ENCODE peak calls at places on chromosome 15, in five cellular contexts. One of them, this sample, is unnamed.

GRCh38 chr15:94620632-94621031 is 389.3 kb downstream of the MCTP2 start:
- DNase-seq in heart right ventricle: no peak
- DNase-seq in ascending aorta: no peak
- DNase-seq in left ventricle myocardium inferior: no peak
- DNase-seq in A549: no peak
- DNase-seq in this sample: no peak

GRCh38 chr15:55993804-55994539 is 560 bp upstream of the NEDD4 start:
- DNase-seq in left ventricle myocardium inferior: no peak
- DNase-seq in ascending aorta: no peak
- DNase-seq in heart right ventricle: no peak
- DNase-seq in A549: peak; percentile 69
- DNase-seq in this sample: no peak

GRCh38 chr15:60095711-60096110 is 91.6 kb downstream of the FOXB1 start:
- DNase-seq in heart right ventricle: no peak
- DNase-seq in A549: no peak
- DNase-seq in left ventricle myocardium inferior: no peak
- DNase-seq in ascending aorta: no peak
- DNase-seq in this sample: no peak

GRCh38 chr15:67882487-67883227 is 42.8 kb upstream of the RNU6-1 start:
- DNase-seq in heart right ventricle: no peak
- DNase-seq in A549: peak; percentile 83
- DNase-seq in left ventricle myocardium inferior: no peak
- DNase-seq in ascending aorta: no peak
- DNase-seq in this sample: no peak

GRCh38 chr15:70327328-70328136 is 229.8 kb upstream of the TLE3 start:
- DNase-seq in heart right ventricle: no peak
- DNase-seq in A549: no peak
- DNase-seq in ascending aorta: no peak
- DNase-seq in left ventricle myocardium inferior: no peak
- DNase-seq in this sample: peak; percentile 4

GRCh38 chr15:71674354-71674753 is 136.0 kb upstream of the NR2E3 start:
- DNase-seq in A549: no peak
- DNase-seq in left ventricle myocardium inferior: no peak
- DNase-seq in ascending aorta: no peak
- DNase-seq in heart right ventricle: no peak
- DNase-seq in this sample: no peak

GRCh38 chr15:65375871-65376552 is 1.8 kb downstream of the IGDCC3 start:
- DNase-seq in heart right ventricle: no peak
- DNase-seq in left ventricle myocardium inferior: no peak
- DNase-seq in A549: no peak
- DNase-seq in ascending aorta: no peak
- DNase-seq in this sample: no peak

GRCh38 chr15:101811902-101812301 is at the start of gene OR4F15:
- DNase-seq in heart right ventricle: no peak
- DNase-seq in left ventricle myocardium inferior: no peak
- DNase-seq in A549: no peak
- DNase-seq in ascending aorta: no peak
- DNase-seq in this sample: no peak

GRCh38 chr15:101320501-101321052 is 25.5 kb upstream of the SNRPA1 start:
- DNase-seq in ascending aorta: no peak
- DNase-seq in A549: no peak
- DNase-seq in heart right ventricle: peak; percentile 37
- DNase-seq in left ventricle myocardium inferior: peak; percentile 34
- DNase-seq in this sample: no peak

GRCh38 chr15:44084171-44084570 is 110.9 kb downstream of the FRMD5 start:
- DNase-seq in ascending aorta: no peak
- DNase-seq in left ventricle myocardium inferior: no peak
- DNase-seq in A549: no peak
- DNase-seq in heart right ventricle: no peak
- DNase-seq in this sample: no peak

GRCh38 chr15:88788816-88789215 is 14.4 kb upstream of the ACAN start:
- DNase-seq in left ventricle myocardium inferior: no peak
- DNase-seq in A549: no peak
- DNase-seq in heart right ventricle: no peak
- DNase-seq in ascending aorta: no peak
- DNase-seq in this sample: no peak

GRCh38 chr15:25684521-25685215 is 178.5 kb downstream of the ATP10A start:
- DNase-seq in ascending aorta: no peak
- DNase-seq in left ventricle myocardium inferior: no peak
- DNase-seq in heart right ventricle: no peak
- DNase-seq in A549: no peak
- DNase-seq in this sample: no peak

DNA sequence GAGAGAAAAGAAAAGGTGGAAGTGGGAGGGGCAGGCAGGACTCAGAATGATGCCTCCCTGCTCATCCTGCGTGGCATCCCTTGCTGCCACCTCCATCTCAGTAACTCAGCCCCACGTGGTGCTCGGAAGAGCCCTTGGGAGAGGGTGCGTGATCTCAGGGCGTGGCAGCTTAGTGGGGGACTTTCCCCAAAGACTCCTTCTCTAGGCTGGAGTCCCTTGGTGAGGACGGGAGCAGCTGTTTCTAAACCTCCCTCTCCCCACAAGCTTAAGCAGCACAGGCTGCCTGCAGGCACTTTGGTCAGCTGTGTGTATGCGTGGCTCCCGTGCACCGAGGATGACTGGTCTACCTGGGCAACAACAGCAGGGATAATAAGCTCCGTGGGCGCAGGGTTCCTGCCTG is 7.4 kb upstream of the ANPEP start:
- DNase-seq in ascending aorta: no peak
- DNase-seq in left ventricle myocardium inferior: no peak
- DNase-seq in A549: peak; percentile 28
- DNase-seq in heart right ventricle: no peak
- DNase-seq in this sample: no peak
- H3K27ac ChIP-seq in ascending aorta: no peak overlapping the region
- H3K27ac ChIP-seq in left ventricle myocardium inferior: no peak overlapping the region
- H3K27ac ChIP-seq in A549: peak overlapping the region; percentile 81
- H3K27ac ChIP-seq in heart right ventricle: no peak overlapping the region
- H3K27ac ChIP-seq in this sample: no peak overlapping the region

DNA sequence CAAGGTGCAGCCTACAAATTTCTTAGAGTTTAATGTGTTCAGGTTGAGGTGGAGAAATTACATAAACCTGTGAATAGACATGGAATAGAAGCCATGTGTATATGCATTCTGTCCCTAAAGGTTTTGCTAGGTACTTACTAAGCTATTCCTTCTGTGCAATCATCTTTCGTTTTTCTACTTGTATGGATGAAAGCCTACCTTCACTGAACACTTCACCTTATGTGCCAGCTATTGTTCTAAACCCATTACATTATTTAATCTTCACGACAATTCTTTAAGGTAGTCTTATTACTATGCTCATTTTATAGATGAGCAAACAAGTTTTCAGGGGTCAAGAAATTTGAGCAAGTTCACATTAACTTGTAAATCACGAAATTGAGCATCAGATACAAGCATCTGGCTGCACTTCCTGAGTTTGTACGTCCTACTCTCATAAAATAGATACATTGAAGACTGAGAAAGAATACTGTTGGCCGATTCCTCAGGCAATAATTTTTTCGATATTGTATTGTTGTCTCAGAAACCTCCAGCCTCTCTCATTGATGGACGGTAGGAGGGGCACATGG is 635 bp upstream of the RCN2 start:
- DNase-seq in left ventricle myocardium inferior: no peak
- DNase-seq in heart right ventricle: no peak
- DNase-seq in ascending aorta: no peak
- DNase-seq in A549: no peak
- DNase-seq in this sample: no peak
- H3K27ac ChIP-seq in left ventricle myocardium inferior: peak overlapping the region; percentile 87
- H3K27ac ChIP-seq in heart right ventricle: peak overlapping the region; percentile 24
- H3K27ac ChIP-seq in ascending aorta: peak overlapping the region; percentile 67
- H3K27ac ChIP-seq in A549: peak overlapping the region; percentile 85
- H3K27ac ChIP-seq in this sample: peak overlapping the region; percentile 91

DNA sequence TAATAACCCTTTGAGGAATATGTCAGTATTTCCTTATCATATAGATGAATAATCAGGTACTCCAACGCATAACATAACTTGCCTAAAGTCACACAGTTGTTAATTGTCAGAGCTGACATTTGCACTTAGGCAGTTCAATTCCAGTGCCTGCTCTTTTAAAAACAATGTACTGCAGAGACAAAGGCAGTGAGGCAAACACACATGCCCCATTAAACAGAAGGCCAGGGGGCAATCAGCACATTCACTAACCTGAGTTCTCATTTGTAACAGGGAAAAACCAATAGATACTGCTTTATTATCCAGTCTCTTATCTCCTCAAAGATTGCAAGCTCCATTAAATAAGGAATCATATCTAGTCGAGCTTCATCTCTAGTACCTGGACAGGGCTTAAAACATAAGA is 1017.4 kb downstream of the SQOR start:
- DNase-seq in A549: no peak
- DNase-seq in ascending aorta: no peak
- DNase-seq in left ventricle myocardium inferior: no peak
- DNase-seq in heart right ventricle: no peak
- DNase-seq in this sample: no peak
- H3K27ac ChIP-seq in A549: no peak overlapping the region
- H3K27ac ChIP-seq in ascending aorta: no peak overlapping the region
- H3K27ac ChIP-seq in left ventricle myocardium inferior: no peak overlapping the region
- H3K27ac ChIP-seq in heart right ventricle: no peak overlapping the region
- H3K27ac ChIP-seq in this sample: no peak overlapping the region

DNA sequence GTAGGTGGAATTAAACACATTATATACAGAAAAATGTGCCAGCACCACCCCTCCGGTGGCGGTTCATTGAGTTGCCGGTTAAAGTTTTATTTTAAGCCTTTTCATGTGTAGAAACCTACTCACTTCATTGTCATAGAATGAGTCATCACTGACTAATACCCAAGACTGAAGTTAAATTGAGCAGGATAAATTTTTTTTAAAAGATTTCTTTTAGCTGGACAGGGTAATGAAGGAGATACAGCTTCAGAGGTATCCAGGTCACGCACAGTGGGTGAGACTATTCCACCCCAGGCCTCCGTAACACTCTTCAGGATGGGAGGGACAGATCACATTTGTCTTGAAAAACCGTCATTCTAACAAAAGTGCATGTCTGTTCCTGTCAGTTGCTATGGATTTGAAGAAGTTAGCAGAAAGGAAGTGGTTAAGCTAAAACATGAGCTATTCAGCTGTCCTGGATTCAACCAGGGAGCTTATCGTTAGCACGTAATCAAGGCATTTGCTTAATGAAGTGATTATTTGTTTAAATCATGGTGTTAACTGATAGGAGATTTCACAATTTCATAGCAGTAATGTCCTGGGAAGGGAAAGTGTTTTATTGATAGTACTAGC is 23.3 kb downstream of the WHAMM start:
- DNase-seq in heart right ventricle: no peak
- DNase-seq in A549: peak; percentile 56
- DNase-seq in ascending aorta: no peak
- DNase-seq in left ventricle myocardium inferior: no peak
- DNase-seq in this sample: no peak
- H3K27ac ChIP-seq in heart right ventricle: no peak overlapping the region
- H3K27ac ChIP-seq in A549: peak overlapping the region; percentile 51
- H3K27ac ChIP-seq in ascending aorta: peak overlapping the region; percentile 44
- H3K27ac ChIP-seq in left ventricle myocardium inferior: no peak overlapping the region
- H3K27ac ChIP-seq in this sample: no peak overlapping the region

DNA sequence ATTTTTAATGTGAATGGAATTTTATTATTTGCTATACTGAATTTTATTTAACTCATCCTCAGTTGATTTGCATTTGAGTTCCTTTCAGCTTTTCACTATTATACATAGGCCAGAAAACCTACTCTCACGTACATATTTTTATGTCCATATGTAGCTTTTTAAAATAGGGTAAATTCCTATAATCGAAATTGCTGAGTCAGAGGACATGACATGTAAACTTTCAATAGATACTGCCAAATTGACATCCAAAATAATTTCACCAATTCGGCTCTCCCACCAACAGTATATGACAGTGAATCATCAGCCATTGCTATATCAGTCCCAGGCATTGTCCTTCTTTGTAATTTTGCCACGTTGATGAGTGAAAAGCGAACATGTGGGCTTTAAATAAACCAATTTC is 222.5 kb downstream of the SQOR start:
- DNase-seq in heart right ventricle: no peak
- DNase-seq in left ventricle myocardium inferior: no peak
- DNase-seq in A549: no peak
- DNase-seq in ascending aorta: no peak
- DNase-seq in this sample: no peak
- H3K27ac ChIP-seq in heart right ventricle: no peak overlapping the region
- H3K27ac ChIP-seq in left ventricle myocardium inferior: no peak overlapping the region
- H3K27ac ChIP-seq in A549: no peak overlapping the region
- H3K27ac ChIP-seq in ascending aorta: no peak overlapping the region
- H3K27ac ChIP-seq in this sample: no peak overlapping the region

GRCh38 chr15:79078003-79078402 is 12.6 kb downstream of the RASGRF1 start:
- DNase-seq in heart right ventricle: no peak
- DNase-seq in ascending aorta: no peak
- DNase-seq in A549: no peak
- DNase-seq in left ventricle myocardium inferior: no peak
- DNase-seq in this sample: no peak

GRCh38 chr15:79076661-79077060 is 13.9 kb downstream of the RASGRF1 start:
- DNase-seq in ascending aorta: no peak
- DNase-seq in heart right ventricle: no peak
- DNase-seq in A549: no peak
- DNase-seq in left ventricle myocardium inferior: no peak
- DNase-seq in this sample: no peak

GRCh38 chr15:79071901-79072300 is 18.7 kb downstream of the RASGRF1 start:
- DNase-seq in ascending aorta: no peak
- DNase-seq in heart right ventricle: no peak
- DNase-seq in left ventricle myocardium inferior: peak; percentile 35
- DNase-seq in A549: no peak
- DNase-seq in this sample: no peak

GRCh38 chr15:79073336-79073735 is 17.2 kb downstream of the RASGRF1 start:
- DNase-seq in ascending aorta: no peak
- DNase-seq in heart right ventricle: no peak
- DNase-seq in A549: no peak
- DNase-seq in left ventricle myocardium inferior: no peak
- DNase-seq in this sample: no peak

GRCh38 chr15:79075256-79075655 is 15.3 kb downstream of the RASGRF1 start:
- DNase-seq in left ventricle myocardium inferior: no peak
- DNase-seq in heart right ventricle: no peak
- DNase-seq in ascending aorta: no peak
- DNase-seq in A549: no peak
- DNase-seq in this sample: no peak
- H3K27ac ChIP-seq in left ventricle myocardium inferior: no peak overlapping the region
- H3K27ac ChIP-seq in heart right ventricle: no peak overlapping the region
- H3K27ac ChIP-seq in ascending aorta: no peak overlapping the region
- H3K27ac ChIP-seq in A549: no peak overlapping the region
- H3K27ac ChIP-seq in this sample: no peak overlapping the region

GRCh38 chr15:51846066-51846462 is 16.6 kb downstream of the TMOD3 start:
- DNase-seq in left ventricle myocardium inferior: no peak
- DNase-seq in A549: peak; percentile 48
- DNase-seq in ascending aorta: no peak
- DNase-seq in heart right ventricle: no peak
- DNase-seq in this sample: no peak
- H3K27ac ChIP-seq in left ventricle myocardium inferior: peak overlapping the region; percentile 62
- H3K27ac ChIP-seq in A549: peak overlapping the region; percentile 78
- H3K27ac ChIP-seq in ascending aorta: peak overlapping the region; percentile 54
- H3K27ac ChIP-seq in heart right ventricle: no peak overlapping the region
- H3K27ac ChIP-seq in this sample: no peak overlapping the region

GRCh38 chr15:81880314-81880713 is 165.5 kb downstream of the MEX3B start:
- DNase-seq in A549: no peak
- DNase-seq in ascending aorta: no peak
- DNase-seq in heart right ventricle: no peak
- DNase-seq in left ventricle myocardium inferior: no peak
- DNase-seq in this sample: no peak
- H3K27ac ChIP-seq in A549: no peak overlapping the region
- H3K27ac ChIP-seq in ascending aorta: no peak overlapping the region
- H3K27ac ChIP-seq in heart right ventricle: no peak overlapping the region
- H3K27ac ChIP-seq in left ventricle myocardium inferior: no peak overlapping the region
- H3K27ac ChIP-seq in this sample: no peak overlapping the region

This sample was measured in substantia nigra.